ENCODE peak calls at places on chromosome 13, in four cellular contexts. R, P, X and J are unnamed samples.

GRCh38 chr13:113802761-113803160 is 43.7 kb downstream of the TMEM255B start:
- DNase-seq in R (no peak), P (no peak), X (no peak), J (no peak)

GRCh38 chr13:36412736-36413135 is 19.6 kb upstream of the CCNA1 start:
- DNase-seq in R (no peak), P (no peak), X (no peak), J (no peak)

GRCh38 chr13:22148187-22148586 is 477.3 kb downstream of the FGF9 start:
- DNase-seq in R (no peak), P (no peak), X (no peak), J (no peak)

GRCh38 chr13:112244061-112244460 is 132.1 kb upstream of the SPACA7 start:
- DNase-seq in R (no peak), P (no peak), X (no peak), J (no peak)

GRCh38 chr13:42075517-42075916 is 27.1 kb downstream of the DGKH start:
- DNase-seq in R (no peak), P (no peak), X (no peak), J (no peak)

GRCh38 chr13:111861766-111862366 is 205.1 kb upstream of the SOX1 start:
- DNase-seq in R (no peak), P (no peak), X (no peak), J (no peak)

GRCh38 chr13:48920730-48921129 is 55.0 kb upstream of the FNDC3A start:
- DNase-seq in R (no peak), P (no peak), X (no peak), J (no peak)

GRCh38 chr13:33016414-33017409 is at the start of gene KL:
- DNase-seq in R (no peak), P (no peak), X (peak; percentile 11), J (peak; percentile 30)

GRCh38 chr13:102913924-102914628 is 68.2 kb downstream of the ERCC5 start:
- DNase-seq in R (no peak), P (no peak), X (no peak), J (no peak)

GRCh38 chr13:110942248-110942981 is 27.5 kb upstream of the ANKRD10 start:
- DNase-seq in R (peak; percentile 17), P (peak; percentile 51), X (no peak), J (no peak)

GRCh38 chr13:111659842-111660241 is 339.4 kb downstream of the TEX29 start:
- DNase-seq in R (no peak), P (no peak), X (no peak), J (no peak)

GRCh38 chr13:96141032-96141431 is 51.1 kb downstream of the HS6ST3 start:
- DNase-seq in R (no peak), P (no peak), X (peak; percentile 0), J (no peak)

GRCh38 chr13:100666124-100666523 is 8.5 kb downstream of the TMTC4 start:
- DNase-seq in R (no peak), P (no peak), X (peak; percentile 18), J (no peak)

GRCh38 chr13:30091035-30091434 is 216.3 kb downstream of the KATNAL1 start:
- DNase-seq in R (no peak), P (no peak), X (no peak), J (no peak)

GRCh38 chr13:21022056-21022693 is 39.2 kb downstream of the LATS2 start:
- DNase-seq in R (no peak), P (no peak), X (no peak), J (no peak)

GRCh38 chr13:98755116-98755515 is 2.6 kb upstream of the SLC15A1 start:
- DNase-seq in R (no peak), P (no peak), X (no peak), J (no peak)

GRCh38 chr13:73693215-73693614 is 441.0 kb downstream of the KLF12 start:
- DNase-seq in R (no peak), P (no peak), X (no peak), J (no peak)

GRCh38 chr13:23567792-23568480 is 2.3 kb upstream of the TNFRSF19 start:
- DNase-seq in R (no peak), P (no peak), X (peak; percentile 42), J (no peak)

GRCh38 chr13:76016799-76017198 is 380.7 kb downstream of the LMO7 start:
- DNase-seq in R (no peak), P (no peak), X (no peak), J (no peak)

GRCh38 chr13:50081106-50081898 is 66.1 kb downstream of the KCNRG start:
- DNase-seq in R (peak; percentile 28), P (peak; percentile 57), X (no peak), J (no peak)

GRCh38 chr13:42894765-42895181 is 97.3 kb downstream of the EPSTI1 start:
- DNase-seq in R (no peak), P (no peak), X (peak; percentile 32), J (no peak)

GRCh38 chr13:30112602-30113435 is 194.5 kb downstream of the KATNAL1 start:
- DNase-seq in R (peak; percentile 68), P (peak; percentile 83), X (peak; percentile 23), J (peak; percentile 51)

GRCh38 chr13:53490732-53491131 is 462.1 kb downstream of the OLFM4 start:
- DNase-seq in R (no peak), P (no peak), X (no peak), J (no peak)

GRCh38 chr13:91389186-91389585 is 9.2 kb upstream of the GPC5 start:
- DNase-seq in R (no peak), P (no peak), X (no peak), J (no peak)

GRCh38 chr13:29918845-29919244 is 68.4 kb upstream of the UBL3 start:
- DNase-seq in R (no peak), P (no peak), X (no peak), J (no peak)

GRCh38 chr13:44967656-44968451 is 21.4 kb downstream of the NUFIP1 start:
- DNase-seq in R (no peak), P (no peak), X (no peak), J (no peak)

GRCh38 chr13:46672338-46673090 is 119.5 kb downstream of the LRCH1 start:
- DNase-seq in R (no peak), P (no peak), X (no peak), J (no peak)